ENCODE peak calls at places on chromosomes 4 and X, in five cellular contexts. B, O, S, D and E are unnamed samples.

GRCh38 chrX:55007633-55008032 is 7.5 kb downstream of the APEX2 start:
- DNase-seq in B (peak; percentile 31), O (peak; percentile 58), S (no peak), D (no peak), E (no peak)

GRCh38 chr4:122764808-122765189 is 32.3 kb downstream of the BBS12 start:
- DNase-seq in B (peak; percentile 47), O (no peak), S (no peak), D (no peak), E (no peak)

GRCh38 chr4:108762559-108763225 is at the start of gene ETNPPL:
- DNase-seq in B (peak; percentile 2), O (peak; percentile 50), S (peak; percentile 7), D (no peak), E (no peak)

GRCh38 chr4:185920691-185921260 is 108.8 kb upstream of the SORBS2 start:
- DNase-seq in B (no peak), O (no peak), S (no peak), D (no peak), E (no peak)

GRCh38 chr4:95637047-95637600 is 88.4 kb upstream of the UNC5C start:
- DNase-seq in B (peak; percentile 22), O (no peak), S (no peak), D (no peak), E (no peak)

GRCh38 chr4:78772526-78773084 is 3.5 kb upstream of the BMP2K start:
- DNase-seq in B (no peak), O (no peak), S (no peak), D (no peak), E (no peak)

GRCh38 chrX:21932277-21932996 is 8.1 kb upstream of the SMS start:
- DNase-seq in B (peak; percentile 75), O (no peak), S (no peak), D (no peak), E (no peak)

GRCh38 chrX:100356497-100356896 is 53.6 kb downstream of the PCDH19 start:
- DNase-seq in B (no peak), O (no peak), S (no peak), D (no peak), E (no peak)

GRCh38 chr4:88630756-88631155 is 38.5 kb downstream of the HERC3 start:
- DNase-seq in B (no peak), O (no peak), S (no peak), D (no peak), E (no peak)

GRCh38 chr4:78661923-78662521 is 110.5 kb downstream of the ANXA3 start:
- DNase-seq in B (peak; percentile 71), O (no peak), S (no peak), D (no peak), E (no peak)

GRCh38 chr4:168197926-168198325 is 105.6 kb downstream of the ANXA10 start:
- DNase-seq in B (no peak), O (no peak), S (no peak), D (no peak), E (no peak)

GRCh38 chr4:3297066-3297859 is 4.4 kb downstream of the RGS12 start:
- DNase-seq in B (no peak), O (no peak), S (no peak), D (no peak), E (no peak)

GRCh38 chr4:138290803-138291202 is 48.7 kb upstream of the SLC7A11 start:
- DNase-seq in B (no peak), O (no peak), S (no peak), D (no peak), E (no peak)

GRCh38 chrX:80879143-80879542 is 69.5 kb upstream of the BRWD3 start:
- DNase-seq in B (no peak), O (no peak), S (no peak), D (no peak), E (no peak)

GRCh38 chr4:188002346-188002745 is 6.8 kb downstream of the ZFP42 start:
- DNase-seq in B (no peak), O (no peak), S (no peak), D (no peak), E (no peak)

GRCh38 chr4:153790962-153791551 is 2.2 kb upstream of the SFRP2 start:
- DNase-seq in B (peak; percentile 2), O (no peak), S (peak; percentile 49), D (no peak), E (no peak)

GRCh38 chr4:103778221-103778620 is 58.4 kb upstream of the TACR3 start:
- DNase-seq in B (no peak), O (no peak), S (no peak), D (no peak), E (no peak)

GRCh38 chr4:81207793-81208192 is 7.2 kb downstream of the PRKG2 start:
- DNase-seq in B (no peak), O (no peak), S (no peak), D (no peak), E (peak; percentile 49)

GRCh38 chr4:59969909-59970308 is 1230.2 kb upstream of the ADGRL3 start:
- DNase-seq in B (no peak), O (no peak), S (no peak), D (no peak), E (no peak)

GRCh38 chr4:170014359-170015008 is 11.7 kb downstream of the MFAP3L start:
- DNase-seq in B (no peak), O (no peak), S (no peak), D (no peak), E (no peak)

GRCh38 chr4:53113433-53114215 is 251.5 kb downstream of the RASL11B start:
- DNase-seq in B (no peak), O (no peak), S (no peak), D (no peak), E (no peak)

GRCh38 chr4:119597377-119597776 is 31.2 kb downstream of the PDE5A start:
- DNase-seq in B (no peak), O (no peak), S (no peak), D (no peak), E (no peak)

DNA sequence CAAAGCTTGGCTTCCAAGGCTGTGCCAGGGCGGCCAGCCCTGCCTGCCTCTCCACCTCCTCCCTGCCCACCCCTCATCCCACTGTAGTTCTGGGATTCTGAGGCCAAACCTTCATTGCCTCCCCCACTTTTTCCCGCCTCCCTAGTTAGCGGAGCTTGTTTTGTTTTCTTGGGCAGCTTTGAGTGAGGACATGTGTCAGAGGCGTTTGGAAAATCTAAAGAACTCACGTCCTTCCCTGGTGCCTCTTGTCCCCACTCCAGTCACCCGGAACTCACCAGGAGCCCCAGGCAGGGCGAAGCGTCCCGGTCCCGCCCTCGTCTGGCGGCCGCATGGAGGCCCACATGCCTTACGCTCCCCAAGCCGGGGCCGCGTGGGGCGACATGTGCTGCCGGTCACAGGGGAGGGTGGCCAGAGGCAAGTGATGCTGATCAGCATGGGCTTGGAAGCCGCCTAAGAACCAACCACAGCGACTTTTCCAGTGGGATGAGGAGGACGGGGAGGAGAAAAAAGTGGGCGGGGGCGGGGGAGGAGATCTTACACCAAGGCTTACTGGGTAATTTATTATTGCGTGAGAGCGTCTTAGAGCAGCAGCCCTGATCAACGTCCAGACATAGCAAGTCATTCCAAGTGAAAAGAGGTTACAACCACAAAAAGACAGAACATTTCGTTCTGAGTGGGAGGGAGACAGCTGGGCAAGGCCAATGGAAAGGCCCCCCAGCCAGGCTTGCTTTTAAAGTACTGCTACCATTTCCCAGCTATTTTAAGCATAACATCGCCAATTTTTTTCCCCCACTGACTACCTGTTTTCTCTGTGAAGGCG is 48.5 kb downstream of the PRPS1 start:
- DNase-seq in B (peak; percentile 88), O (peak; percentile 89), S (no peak), D (peak; percentile 62), E (peak; percentile 96)
- TF ChIP-seq POLR2A in B (peak; percentile 34), O (peak; percentile 42), S (no peak), D (peak; percentile 47), E (no peak)

GRCh38 chr4:105894570-105895323 is 524 bp upstream of the NPNT start:
- DNase-seq in B (no peak), O (no peak), S (peak; percentile 18), D (no peak), E (no peak)
- TF ChIP-seq POLR2A in B (no peak), O (no peak), S (no peak), D (no peak), E (no peak)

DNA sequence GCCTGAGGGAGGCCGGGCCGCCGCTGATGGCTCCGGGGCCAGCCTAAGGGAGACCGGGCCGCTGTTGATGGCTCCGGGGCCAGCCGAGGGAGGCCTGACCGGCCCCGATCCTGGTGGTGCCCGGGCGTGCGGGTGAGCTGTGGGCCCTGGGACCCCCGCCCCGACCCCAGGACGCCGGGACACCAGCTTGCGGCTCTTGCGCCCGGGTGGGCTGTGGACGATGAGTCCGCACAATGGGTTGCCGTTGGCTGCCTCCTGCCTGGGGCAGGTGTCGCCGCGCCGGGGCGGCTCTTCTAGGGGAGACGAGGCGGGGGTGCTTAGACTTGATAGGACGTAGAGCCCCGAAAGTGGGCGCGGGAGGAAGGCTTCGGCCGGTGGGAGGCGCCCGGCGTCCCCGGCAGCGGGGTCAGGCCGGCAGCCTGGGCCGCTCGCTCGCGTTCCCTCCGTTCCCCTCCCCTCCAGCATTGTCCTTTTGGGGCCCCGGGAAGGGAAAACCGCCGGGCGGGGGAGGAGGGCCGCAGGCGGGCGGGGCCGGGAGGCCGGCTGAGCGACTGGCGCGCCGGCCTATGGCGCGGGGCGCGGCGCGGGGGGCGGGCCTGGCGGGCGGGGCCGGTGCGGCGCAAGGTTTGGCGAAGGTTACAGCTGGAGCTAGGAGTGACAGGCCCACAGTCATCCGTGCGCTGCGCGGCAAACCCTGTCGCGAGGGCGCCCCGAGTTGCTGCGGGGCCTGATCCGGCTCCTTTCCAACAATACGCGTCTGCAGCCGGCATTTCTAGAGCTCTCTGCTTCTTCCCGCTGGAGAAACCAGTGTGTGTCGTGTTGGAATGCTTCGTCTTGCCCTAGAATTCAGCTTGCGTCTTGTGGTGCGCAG is 819 bp downstream of the KIAA0232 start:
- DNase-seq in B (peak; percentile 78), O (peak; percentile 93), S (peak; percentile 87), D (peak; percentile 81), E (peak; percentile 87)
- TF ChIP-seq POLR2A in B (peak; percentile 27), O (peak; percentile 85), S (peak; percentile 26), D (peak; percentile 79), E (no peak)

GRCh38 chr4:44727471-44727870 is 1.1 kb upstream of the GNPDA2 start:
- DNase-seq in B (no peak), O (no peak), S (no peak), D (no peak), E (no peak)

GRCh38 chr4:44722001-44722400 is 4.4 kb downstream of the GNPDA2 start:
- DNase-seq in B (no peak), O (no peak), S (no peak), D (no peak), E (no peak)

GRCh38 chr4:44725166-44725565 is 1.2 kb downstream of the GNPDA2 start:
- DNase-seq in B (no peak), O (no peak), S (no peak), D (no peak), E (no peak)

DNA sequence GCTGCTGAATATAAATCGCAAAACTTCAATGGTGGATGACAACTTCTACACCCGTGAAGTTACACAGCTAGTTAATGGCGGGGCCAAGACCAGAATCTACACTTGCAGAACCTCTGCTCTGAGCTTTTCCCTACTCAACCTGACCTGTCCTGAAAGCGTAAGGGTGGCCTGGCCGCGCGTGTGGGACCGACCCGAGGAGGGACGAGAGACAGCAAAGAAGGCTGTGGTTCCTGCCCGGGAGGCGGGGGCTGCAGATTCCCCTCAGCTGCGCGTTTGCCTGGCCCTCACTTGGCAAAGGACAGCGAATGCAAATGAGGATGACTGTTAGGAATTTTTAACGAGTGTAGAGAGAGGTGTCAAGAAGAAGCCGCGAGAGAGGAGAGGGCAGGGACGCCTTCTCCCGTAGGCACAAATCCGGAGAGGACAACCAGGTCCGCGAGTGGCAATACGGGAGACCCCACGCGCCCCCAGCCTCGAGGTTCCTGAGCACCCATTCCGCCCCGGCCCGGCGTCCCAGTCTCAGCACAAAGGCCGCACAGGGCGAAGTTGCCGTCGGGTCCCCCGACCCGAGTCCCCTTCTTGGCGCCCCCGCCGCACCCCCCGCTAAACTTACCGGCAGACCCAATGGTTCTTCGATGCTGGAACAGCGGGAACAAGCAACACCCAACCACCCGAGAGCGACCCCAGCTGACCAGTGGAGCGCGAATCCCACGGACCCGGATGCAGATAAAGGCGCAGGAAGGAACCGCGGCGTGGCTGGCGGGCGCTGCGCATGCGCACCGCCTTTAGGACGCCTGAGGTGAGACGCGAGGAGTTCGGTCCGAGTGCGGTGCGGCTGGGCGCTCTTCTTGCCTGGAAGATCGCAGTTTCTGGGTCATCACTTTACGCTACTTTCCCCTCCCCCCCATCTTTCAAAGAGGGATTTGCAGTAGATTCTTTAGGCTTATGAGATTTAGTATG is at the start of gene GNPDA2:
- DNase-seq in B (peak; percentile 86), O (peak; percentile 95), S (peak; percentile 51), D (peak; percentile 86), E (peak; percentile 83)
- TF ChIP-seq POLR2A in B (peak; percentile 83), O (peak; percentile 65), S (peak; percentile 92), D (no peak), E (no peak)